ENCODE peak calls at places on chromosomes 7 and 10, in six cellular contexts. O, X, Y, Q, W and R are unnamed samples.

GRCh38 chr10:110610308-110610774 is 33.8 kb upstream of the RBM20 start:
- DNase-seq in Q (no peak), W (no peak), O (peak; percentile 67), Y (peak; percentile 66), X (no peak), R (peak; percentile 10)

GRCh38 chr7:27160546-27161213 is 4.2 kb upstream of the HOXA7 start:
- DNase-seq in Y (peak; percentile 81), O (peak; percentile 80), W (peak; percentile 88), Q (peak; percentile 83), X (peak; percentile 55), R (peak; percentile 94)

GRCh38 chr10:11108356-11108755 is 90.7 kb downstream of the CELF2 start:
- DNase-seq in Y (no peak), O (no peak), X (no peak), W (no peak), Q (no peak), R (no peak)

GRCh38 chr7:74454948-74455804 is 1.5 kb downstream of the GTF2IRD1 start:
- DNase-seq in W (peak; percentile 89), Y (no peak), O (no peak), Q (peak; percentile 75), X (no peak), R (no peak)

GRCh38 chr10:75396861-75397570 is 4.5 kb downstream of the ZNF503 start:
- DNase-seq in X (no peak), W (peak; percentile 50), Q (peak; percentile 37), Y (peak; percentile 45), O (no peak), R (no peak)

GRCh38 chr10:7370511-7370910 is 40.3 kb downstream of the SFMBT2 start:
- DNase-seq in Y (no peak), X (no peak), O (no peak), W (no peak), Q (no peak), R (no peak)

GRCh38 chr7:24965831-24966708 is 13.9 kb downstream of the OSBPL3 start:
- DNase-seq in O (no peak), Y (no peak), Q (no peak), X (no peak), W (no peak), R (no peak)

GRCh38 chr10:113111900-113112853 is 162.1 kb downstream of the TCF7L2 start:
- DNase-seq in X (no peak), O (no peak), W (peak; percentile 52), Q (peak; percentile 56), Y (peak; percentile 46), R (no peak)

GRCh38 chr10:31697271-31698168 is 231.1 kb downstream of the ARHGAP12 start:
- DNase-seq in X (peak; percentile 16), O (no peak), W (peak; percentile 53), Q (peak; percentile 90), Y (peak; percentile 87), R (peak; percentile 1)

GRCh38 chr10:102279104-102279503 is 33.8 kb downstream of the GBF1 start:
- DNase-seq in X (no peak), Q (no peak), Y (no peak), W (no peak), O (no peak), R (no peak)

GRCh38 chr10:49309691-49310371 is 10.9 kb downstream of the C10orf71 start:
- DNase-seq in Y (no peak), O (no peak), X (no peak), Q (no peak), W (no peak), R (no peak)

GRCh38 chr7:1661461-1661860 is 8.6 kb upstream of the ELFN1 start:
- DNase-seq in Y (no peak), W (no peak), Q (no peak), O (no peak), X (no peak), R (no peak)

GRCh38 chr10:113525713-113526112 is 27.1 kb upstream of the HABP2 start:
- DNase-seq in X (no peak), Y (no peak), Q (no peak), W (peak; percentile 8), O (no peak), R (no peak)

GRCh38 chr7:74485611-74486010 is 31.9 kb downstream of the GTF2IRD1 start:
- DNase-seq in X (no peak), Y (no peak), O (no peak), W (no peak), Q (no peak), R (no peak)

GRCh38 chr7:37040330-37040729 is 316.0 kb upstream of the AOAH start:
- DNase-seq in O (peak; percentile 22), Y (peak; percentile 29), X (peak; percentile 28), W (no peak), Q (no peak), R (no peak)